ENCODE peak calls at places on chromosome 19, in nine cellular contexts. One of them, this sample, is unnamed.

GRCh38 chr19:51111606-51112005 is 3.4 kb upstream of the CTU1 start:
- DNase-seq in BJ: no peak
- DNase-seq in AG09309: no peak
- DNase-seq in hepatocyte: no peak
- DNase-seq in stomach: no peak
- DNase-seq in foreskin fibroblast: no peak
- DNase-seq in fibroblast of the aortic adventitia: no peak
- DNase-seq in neural crest cell: no peak
- DNase-seq in heart left ventricle: no peak
- DNase-seq in this sample: no peak

GRCh38 chr19:8702350-8702749 is 3.8 kb upstream of the ACTL9 start:
- DNase-seq in BJ: no peak
- DNase-seq in AG09309: no peak
- DNase-seq in hepatocyte: no peak
- DNase-seq in stomach: no peak
- DNase-seq in foreskin fibroblast: no peak
- DNase-seq in fibroblast of the aortic adventitia: no peak
- DNase-seq in neural crest cell: no peak
- DNase-seq in heart left ventricle: no peak
- DNase-seq in this sample: no peak

GRCh38 chr19:33685541-33685940 is 63.8 kb downstream of the CHST8 start:
- DNase-seq in BJ: no peak
- DNase-seq in AG09309: no peak
- DNase-seq in hepatocyte: no peak
- DNase-seq in stomach: no peak
- DNase-seq in foreskin fibroblast: no peak
- DNase-seq in fibroblast of the aortic adventitia: no peak
- DNase-seq in neural crest cell: no peak
- DNase-seq in heart left ventricle: no peak
- DNase-seq in this sample: no peak

GRCh38 chr19:38478273-38478971 is 44.9 kb downstream of the RYR1 start:
- DNase-seq in BJ: no peak
- DNase-seq in AG09309: no peak
- DNase-seq in hepatocyte: no peak
- DNase-seq in stomach: no peak
- DNase-seq in foreskin fibroblast: no peak
- DNase-seq in fibroblast of the aortic adventitia: peak; percentile 1
- DNase-seq in neural crest cell: peak; percentile 26
- DNase-seq in heart left ventricle: no peak
- DNase-seq in this sample: peak; percentile 11

GRCh38 chr19:8505680-8506401 is 3.4 kb upstream of the PRAM1 start:
- DNase-seq in BJ: no peak
- DNase-seq in AG09309: no peak
- DNase-seq in hepatocyte: peak; percentile 89
- DNase-seq in stomach: peak; percentile 83
- DNase-seq in foreskin fibroblast: peak; percentile 83
- DNase-seq in fibroblast of the aortic adventitia: peak; percentile 62
- DNase-seq in neural crest cell: peak; percentile 94
- DNase-seq in heart left ventricle: peak; percentile 79
- DNase-seq in this sample: peak; percentile 68

GRCh38 chr19:16068696-16069259 is 7.5 kb upstream of the TPM4 start:
- DNase-seq in BJ: no peak
- DNase-seq in AG09309: no peak
- DNase-seq in hepatocyte: no peak
- DNase-seq in stomach: no peak
- DNase-seq in foreskin fibroblast: no peak
- DNase-seq in fibroblast of the aortic adventitia: no peak
- DNase-seq in neural crest cell: no peak
- DNase-seq in heart left ventricle: no peak
- DNase-seq in this sample: no peak

GRCh38 chr19:32406161-32407003 is 812 bp downstream of the DPY19L3 start:
- DNase-seq in BJ: no peak
- DNase-seq in AG09309: no peak
- DNase-seq in hepatocyte: no peak
- DNase-seq in stomach: no peak
- DNase-seq in foreskin fibroblast: peak; percentile 18
- DNase-seq in fibroblast of the aortic adventitia: peak; percentile 24
- DNase-seq in neural crest cell: no peak
- DNase-seq in heart left ventricle: no peak
- DNase-seq in this sample: no peak

GRCh38 chr19:31352782-31353651 is 3.8 kb upstream of the TSHZ3 start:
- DNase-seq in BJ: no peak
- DNase-seq in AG09309: no peak
- DNase-seq in hepatocyte: no peak
- DNase-seq in stomach: no peak
- DNase-seq in foreskin fibroblast: no peak
- DNase-seq in fibroblast of the aortic adventitia: peak; percentile 45
- DNase-seq in neural crest cell: no peak
- DNase-seq in heart left ventricle: no peak
- DNase-seq in this sample: no peak

GRCh38 chr19:55654833-55655647 is at the start of gene U2AF2:
- DNase-seq in BJ: peak; percentile 31
- DNase-seq in AG09309: no peak
- DNase-seq in hepatocyte: peak; percentile 97
- DNase-seq in stomach: peak; percentile 97
- DNase-seq in foreskin fibroblast: peak; percentile 96
- DNase-seq in fibroblast of the aortic adventitia: peak; percentile 94
- DNase-seq in neural crest cell: peak; percentile 94
- DNase-seq in heart left ventricle: peak; percentile 96
- DNase-seq in this sample: peak; percentile 95

GRCh38 chr19:14437578-14438140 is 4.6 kb downstream of the PKN1 start:
- DNase-seq in BJ: no peak
- DNase-seq in AG09309: no peak
- DNase-seq in hepatocyte: no peak
- DNase-seq in stomach: no peak
- DNase-seq in foreskin fibroblast: no peak
- DNase-seq in fibroblast of the aortic adventitia: no peak
- DNase-seq in neural crest cell: no peak
- DNase-seq in heart left ventricle: no peak
- DNase-seq in this sample: peak; percentile 36

GRCh38 chr19:39335168-39335567 is 675 bp downstream of the GMFG start:
- DNase-seq in BJ: no peak
- DNase-seq in AG09309: no peak
- DNase-seq in hepatocyte: no peak
- DNase-seq in stomach: no peak
- DNase-seq in foreskin fibroblast: no peak
- DNase-seq in fibroblast of the aortic adventitia: no peak
- DNase-seq in neural crest cell: no peak
- DNase-seq in heart left ventricle: no peak
- DNase-seq in this sample: no peak

GRCh38 chr19:51096473-51097165 is 11.6 kb downstream of the CTU1 start:
- DNase-seq in BJ: no peak
- DNase-seq in AG09309: no peak
- DNase-seq in hepatocyte: no peak
- DNase-seq in stomach: no peak
- DNase-seq in foreskin fibroblast: no peak
- DNase-seq in fibroblast of the aortic adventitia: no peak
- DNase-seq in neural crest cell: no peak
- DNase-seq in heart left ventricle: no peak
- DNase-seq in this sample: no peak

DNA sequence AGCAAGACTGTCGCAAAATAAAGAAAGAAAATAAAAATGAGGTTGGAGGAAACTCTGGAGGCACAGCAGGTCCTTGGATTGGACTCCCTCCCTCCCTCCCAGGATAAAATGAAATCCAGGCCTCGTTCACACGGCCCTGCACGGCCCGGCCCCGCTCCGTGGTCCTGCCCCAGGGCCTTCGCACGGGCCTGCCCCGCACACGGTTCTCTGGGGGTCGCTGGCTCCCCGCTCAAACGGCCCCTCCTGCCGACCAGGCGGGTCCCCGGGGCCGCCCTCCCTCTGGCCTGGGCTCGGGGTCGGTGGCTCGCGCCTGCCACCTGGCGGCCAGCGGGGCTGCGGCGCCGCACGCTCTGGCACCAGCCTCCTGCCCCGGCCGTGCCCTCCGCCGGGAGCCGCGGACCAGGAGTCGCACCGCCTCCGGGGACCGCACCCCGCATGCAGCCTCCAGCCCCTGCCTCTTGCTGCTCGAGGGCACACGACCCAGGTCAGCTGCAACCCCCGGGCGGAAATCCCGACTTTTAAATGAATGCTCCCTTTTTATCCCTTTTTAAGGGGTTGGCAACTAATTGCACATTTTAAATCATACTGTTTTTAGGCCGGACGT is 1.5 kb upstream of the WDR18 start:
- DNase-seq in BJ: no peak
- DNase-seq in AG09309: no peak
- DNase-seq in hepatocyte: peak; percentile 88
- DNase-seq in stomach: peak; percentile 79
- DNase-seq in foreskin fibroblast: peak; percentile 84
- DNase-seq in fibroblast of the aortic adventitia: peak; percentile 47
- DNase-seq in neural crest cell: peak; percentile 82
- DNase-seq in heart left ventricle: peak; percentile 71
- DNase-seq in this sample: peak; percentile 54
- TF ChIP-seq CTCF in BJ: peak; percentile 15
- TF ChIP-seq CTCF in AG09309: peak; percentile 47
- TF ChIP-seq CTCF in hepatocyte: peak; percentile 76
- TF ChIP-seq CTCF in stomach: no peak
- TF ChIP-seq CTCF in foreskin fibroblast: peak; percentile 39
- TF ChIP-seq CTCF in fibroblast of the aortic adventitia: peak; percentile 51
- TF ChIP-seq CTCF in neural crest cell: peak; percentile 96
- TF ChIP-seq CTCF in heart left ventricle: peak; percentile 95
- TF ChIP-seq CTCF in this sample: peak; percentile 48

GRCh38 chr19:17327654-17328516 is 6.8 kb downstream of the ANO8 start:
- DNase-seq in BJ: no peak
- DNase-seq in AG09309: no peak
- DNase-seq in hepatocyte: peak; percentile 89
- DNase-seq in stomach: peak; percentile 65
- DNase-seq in foreskin fibroblast: no peak
- DNase-seq in fibroblast of the aortic adventitia: no peak
- DNase-seq in neural crest cell: peak; percentile 60
- DNase-seq in heart left ventricle: no peak
- DNase-seq in this sample: peak; percentile 89
- TF ChIP-seq CTCF in BJ: no peak
- TF ChIP-seq CTCF in AG09309: no peak
- TF ChIP-seq CTCF in hepatocyte: peak; percentile 47
- TF ChIP-seq CTCF in stomach: no peak
- TF ChIP-seq CTCF in foreskin fibroblast: no peak
- TF ChIP-seq CTCF in fibroblast of the aortic adventitia: no peak
- TF ChIP-seq CTCF in neural crest cell: peak; percentile 65
- TF ChIP-seq CTCF in heart left ventricle: no peak
- TF ChIP-seq CTCF in this sample: peak; percentile 79

GRCh38 chr19:6803036-6803404 is 30.5 kb downstream of the VAV1 start:
- DNase-seq in BJ: no peak
- DNase-seq in AG09309: no peak
- DNase-seq in hepatocyte: no peak
- DNase-seq in stomach: no peak
- DNase-seq in foreskin fibroblast: no peak
- DNase-seq in fibroblast of the aortic adventitia: no peak
- DNase-seq in neural crest cell: no peak
- DNase-seq in heart left ventricle: no peak
- DNase-seq in this sample: no peak

GRCh38 chr19:6800991-6801396 is 28.5 kb downstream of the VAV1 start:
- DNase-seq in BJ: no peak
- DNase-seq in AG09309: peak; percentile 7
- DNase-seq in hepatocyte: no peak
- DNase-seq in stomach: no peak
- DNase-seq in foreskin fibroblast: peak; percentile 4
- DNase-seq in fibroblast of the aortic adventitia: peak; percentile 43
- DNase-seq in neural crest cell: no peak
- DNase-seq in heart left ventricle: no peak
- DNase-seq in this sample: peak; percentile 64

GRCh38 chr19:6806488-6806887 is 34.0 kb downstream of the VAV1 start:
- DNase-seq in BJ: no peak
- DNase-seq in AG09309: no peak
- DNase-seq in hepatocyte: no peak
- DNase-seq in stomach: no peak
- DNase-seq in foreskin fibroblast: no peak
- DNase-seq in fibroblast of the aortic adventitia: no peak
- DNase-seq in neural crest cell: no peak
- DNase-seq in heart left ventricle: no peak
- DNase-seq in this sample: no peak

GRCh38 chr19:6801397-6802086 is 29.0 kb downstream of the VAV1 start:
- DNase-seq in BJ: no peak
- DNase-seq in AG09309: no peak
- DNase-seq in hepatocyte: no peak
- DNase-seq in stomach: peak; percentile 65
- DNase-seq in foreskin fibroblast: no peak
- DNase-seq in fibroblast of the aortic adventitia: no peak
- DNase-seq in neural crest cell: no peak
- DNase-seq in heart left ventricle: peak; percentile 72
- DNase-seq in this sample: peak; percentile 9

DNA sequence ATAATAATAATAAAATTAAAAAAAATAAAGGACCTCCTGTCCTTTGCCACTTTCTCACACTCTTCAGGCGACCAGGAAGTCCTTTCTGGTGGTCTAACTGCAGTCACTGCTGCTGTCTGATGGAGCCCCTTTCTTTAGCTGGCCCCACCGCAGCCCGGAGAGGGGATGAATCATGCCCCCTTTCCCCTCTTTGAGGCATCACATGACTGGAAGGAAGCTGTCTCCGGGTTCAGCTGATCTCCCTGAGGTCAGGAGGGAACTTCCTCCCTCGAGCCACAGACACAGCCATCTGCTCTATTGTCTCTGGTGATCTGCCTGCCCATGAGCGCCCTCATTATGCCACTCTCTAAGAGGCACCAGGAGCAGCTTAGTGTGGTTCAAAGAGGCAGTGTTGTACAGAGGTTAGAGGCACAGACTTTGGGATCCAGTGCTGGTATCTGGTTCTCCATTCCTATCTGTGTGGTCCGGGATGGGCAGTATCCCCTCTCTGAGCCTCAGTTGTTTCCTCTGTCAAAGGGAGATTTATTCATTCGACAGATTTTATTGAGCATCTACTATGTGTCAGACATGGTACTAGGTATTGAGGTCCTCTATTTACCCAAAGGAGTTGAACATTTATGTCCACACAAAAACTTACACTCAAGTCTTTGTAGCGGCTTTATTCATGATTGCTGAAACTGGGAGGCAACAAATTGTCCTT is 30.0 kb downstream of the VAV1 start:
- DNase-seq in BJ: no peak
- DNase-seq in AG09309: no peak
- DNase-seq in hepatocyte: no peak
- DNase-seq in stomach: peak; percentile 39
- DNase-seq in foreskin fibroblast: no peak
- DNase-seq in fibroblast of the aortic adventitia: no peak
- DNase-seq in neural crest cell: no peak
- DNase-seq in heart left ventricle: peak; percentile 53
- DNase-seq in this sample: no peak
- TF ChIP-seq CTCF in BJ: no peak
- TF ChIP-seq CTCF in AG09309: no peak
- TF ChIP-seq CTCF in hepatocyte: no peak
- TF ChIP-seq CTCF in stomach: no peak
- TF ChIP-seq CTCF in foreskin fibroblast: no peak
- TF ChIP-seq CTCF in fibroblast of the aortic adventitia: no peak
- TF ChIP-seq CTCF in neural crest cell: no peak
- TF ChIP-seq CTCF in heart left ventricle: no peak
- TF ChIP-seq CTCF in this sample: no peak

DNA sequence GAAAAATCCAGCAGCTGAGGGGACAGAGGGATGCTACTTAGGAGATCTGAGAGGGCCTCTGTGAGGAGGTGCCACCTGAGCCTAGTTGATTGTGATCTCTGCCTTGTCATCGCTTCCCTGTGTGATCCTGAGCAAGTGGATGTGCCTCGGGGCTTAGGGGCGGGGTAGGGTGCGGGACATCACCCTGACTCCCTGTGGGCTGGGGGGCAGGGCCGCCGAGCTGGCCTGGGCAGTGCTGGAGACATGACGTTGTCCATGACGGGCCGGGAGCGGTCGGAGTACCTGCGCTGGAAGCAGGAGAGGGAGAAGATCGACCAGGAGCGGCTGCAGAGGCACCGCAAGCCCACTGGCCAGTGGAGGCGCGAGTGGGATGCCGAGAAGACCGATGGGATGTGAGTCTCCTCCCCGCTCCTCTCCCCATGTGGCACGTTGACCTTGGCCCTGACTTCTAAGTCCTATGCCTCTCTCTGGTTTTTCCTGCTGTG is 8.2 kb upstream of the INAFM1 start:
- DNase-seq in BJ: no peak
- DNase-seq in AG09309: no peak
- DNase-seq in hepatocyte: no peak
- DNase-seq in stomach: no peak
- DNase-seq in foreskin fibroblast: no peak
- DNase-seq in fibroblast of the aortic adventitia: no peak
- DNase-seq in neural crest cell: no peak
- DNase-seq in heart left ventricle: no peak
- DNase-seq in this sample: no peak
- TF ChIP-seq CTCF in BJ: no peak
- TF ChIP-seq CTCF in AG09309: no peak
- TF ChIP-seq CTCF in hepatocyte: no peak
- TF ChIP-seq CTCF in stomach: no peak
- TF ChIP-seq CTCF in foreskin fibroblast: no peak
- TF ChIP-seq CTCF in fibroblast of the aortic adventitia: no peak
- TF ChIP-seq CTCF in neural crest cell: no peak
- TF ChIP-seq CTCF in heart left ventricle: no peak
- TF ChIP-seq CTCF in this sample: no peak

This sample was measured in choroid plexus epithelial cell.